ENCODE peak calls at places on chromosomes 7 and 10, in seven cellular contexts. One of them, this sample, is unnamed.

GRCh38 chr10:118799779-118800178 is 45.0 kb upstream of the CACUL1 start:
- DNase-seq in hepatocyte: no peak
- DNase-seq in HS-5: peak; percentile 31
- DNase-seq in stimulated activated CD4-positive, alpha-beta T cell treated with anti-CD3 and anti-CD28 coated beads, Interleukin-4, amount 100 ng/mL, for 1 hour: no peak
- DNase-seq in lung: no peak
- DNase-seq in germinal center: no peak
- DNase-seq in GM19239: no peak
- DNase-seq in this sample: no peak

GRCh38 chr10:131591936-131592335 is 280.4 kb upstream of the TCERG1L start:
- DNase-seq in GM19239: no peak
- DNase-seq in hepatocyte: no peak
- DNase-seq in stimulated activated CD4-positive, alpha-beta T cell treated with anti-CD3 and anti-CD28 coated beads, Interleukin-4, amount 100 ng/mL, for 1 hour: no peak
- DNase-seq in lung: no peak
- DNase-seq in germinal center: no peak
- DNase-seq in HS-5: no peak
- DNase-seq in this sample: no peak

GRCh38 chr7:128221929-128222403 is 19.1 kb upstream of the LEP start:
- DNase-seq in lung: no peak
- DNase-seq in germinal center: no peak
- DNase-seq in hepatocyte: peak; percentile 25
- DNase-seq in stimulated activated CD4-positive, alpha-beta T cell treated with anti-CD3 and anti-CD28 coated beads, Interleukin-4, amount 100 ng/mL, for 1 hour: no peak
- DNase-seq in GM19239: no peak
- DNase-seq in HS-5: peak; percentile 84
- DNase-seq in this sample: peak; percentile 30

GRCh38 chr7:75772081-75773077 is at the start of gene CCL26:
- DNase-seq in hepatocyte: no peak
- DNase-seq in lung: peak; percentile 46
- DNase-seq in stimulated activated CD4-positive, alpha-beta T cell treated with anti-CD3 and anti-CD28 coated beads, Interleukin-4, amount 100 ng/mL, for 1 hour: no peak
- DNase-seq in germinal center: no peak
- DNase-seq in GM19239: no peak
- DNase-seq in HS-5: peak; percentile 73
- DNase-seq in this sample: peak; percentile 35

GRCh38 chr10:123997486-123998196 is 95.8 kb downstream of the CHST15 start:
- DNase-seq in germinal center: peak; percentile 2
- DNase-seq in lung: peak; percentile 66
- DNase-seq in HS-5: peak; percentile 96
- DNase-seq in hepatocyte: peak; percentile 51
- DNase-seq in stimulated activated CD4-positive, alpha-beta T cell treated with anti-CD3 and anti-CD28 coated beads, Interleukin-4, amount 100 ng/mL, for 1 hour: no peak
- DNase-seq in GM19239: no peak
- DNase-seq in this sample: peak; percentile 96

GRCh38 chr10:114295393-114295792 is 56.3 kb downstream of the VWA2 start:
- DNase-seq in GM19239: no peak
- DNase-seq in HS-5: no peak
- DNase-seq in lung: no peak
- DNase-seq in germinal center: no peak
- DNase-seq in hepatocyte: no peak
- DNase-seq in stimulated activated CD4-positive, alpha-beta T cell treated with anti-CD3 and anti-CD28 coated beads, Interleukin-4, amount 100 ng/mL, for 1 hour: no peak
- DNase-seq in this sample: no peak

GRCh38 chr10:70552585-70552984 is 50.0 kb downstream of the PRF1 start:
- DNase-seq in GM19239: no peak
- DNase-seq in germinal center: no peak
- DNase-seq in hepatocyte: no peak
- DNase-seq in stimulated activated CD4-positive, alpha-beta T cell treated with anti-CD3 and anti-CD28 coated beads, Interleukin-4, amount 100 ng/mL, for 1 hour: no peak
- DNase-seq in HS-5: no peak
- DNase-seq in lung: no peak
- DNase-seq in this sample: no peak

GRCh38 chr7:117076426-117076943 is 123.2 kb downstream of the ST7 start:
- DNase-seq in GM19239: no peak
- DNase-seq in stimulated activated CD4-positive, alpha-beta T cell treated with anti-CD3 and anti-CD28 coated beads, Interleukin-4, amount 100 ng/mL, for 1 hour: no peak
- DNase-seq in germinal center: no peak
- DNase-seq in lung: peak; percentile 61
- DNase-seq in HS-5: no peak
- DNase-seq in hepatocyte: no peak
- DNase-seq in this sample: no peak

GRCh38 chr10:84354623-84355022 is 26.2 kb downstream of the CCSER2 start:
- DNase-seq in stimulated activated CD4-positive, alpha-beta T cell treated with anti-CD3 and anti-CD28 coated beads, Interleukin-4, amount 100 ng/mL, for 1 hour: no peak
- DNase-seq in GM19239: no peak
- DNase-seq in HS-5: no peak
- DNase-seq in lung: no peak
- DNase-seq in hepatocyte: no peak
- DNase-seq in germinal center: no peak
- DNase-seq in this sample: no peak

GRCh38 chr10:70378122-70378521 is 4.3 kb downstream of the LRRC20 start:
- DNase-seq in HS-5: peak; percentile 92
- DNase-seq in stimulated activated CD4-positive, alpha-beta T cell treated with anti-CD3 and anti-CD28 coated beads, Interleukin-4, amount 100 ng/mL, for 1 hour: no peak
- DNase-seq in hepatocyte: peak; percentile 71
- DNase-seq in germinal center: no peak
- DNase-seq in lung: no peak
- DNase-seq in GM19239: no peak
- DNase-seq in this sample: peak; percentile 14

GRCh38 chr7:68133045-68133444 is 1136.4 kb downstream of the TYW1 start:
- DNase-seq in lung: no peak
- DNase-seq in stimulated activated CD4-positive, alpha-beta T cell treated with anti-CD3 and anti-CD28 coated beads, Interleukin-4, amount 100 ng/mL, for 1 hour: no peak
- DNase-seq in hepatocyte: no peak
- DNase-seq in GM19239: no peak
- DNase-seq in germinal center: no peak
- DNase-seq in HS-5: no peak
- DNase-seq in this sample: no peak

GRCh38 chr7:467393-467828 is 52.2 kb downstream of the PDGFA start:
- DNase-seq in stimulated activated CD4-positive, alpha-beta T cell treated with anti-CD3 and anti-CD28 coated beads, Interleukin-4, amount 100 ng/mL, for 1 hour: no peak
- DNase-seq in lung: no peak
- DNase-seq in hepatocyte: no peak
- DNase-seq in HS-5: no peak
- DNase-seq in GM19239: no peak
- DNase-seq in germinal center: no peak
- DNase-seq in this sample: no peak

GRCh38 chr10:24891823-24892222 is 60.6 kb downstream of the PRTFDC1 start:
- DNase-seq in germinal center: no peak
- DNase-seq in lung: no peak
- DNase-seq in hepatocyte: no peak
- DNase-seq in HS-5: no peak
- DNase-seq in GM19239: no peak
- DNase-seq in stimulated activated CD4-positive, alpha-beta T cell treated with anti-CD3 and anti-CD28 coated beads, Interleukin-4, amount 100 ng/mL, for 1 hour: no peak
- DNase-seq in this sample: no peak

GRCh38 chr7:101817031-101817929 is at the start of gene CUX1:
- DNase-seq in hepatocyte: peak; percentile 60
- DNase-seq in lung: no peak
- DNase-seq in stimulated activated CD4-positive, alpha-beta T cell treated with anti-CD3 and anti-CD28 coated beads, Interleukin-4, amount 100 ng/mL, for 1 hour: peak; percentile 47
- DNase-seq in HS-5: no peak
- DNase-seq in germinal center: peak; percentile 48
- DNase-seq in GM19239: peak; percentile 27
- DNase-seq in this sample: no peak

This sample was measured in AG09319.